ENCODE peak calls at places on chromosomes 4 and X, in four cellular contexts. V is right lobe of liver, H is HL-60, R is brain microvascular endothelial cell. T is an unnamed sample.

GRCh38 chrX:11351375-11352295 is 58.4 kb downstream of the AMELX start:
- DNase-seq in H (no peak), V (peak), R (peak), T (peak)

GRCh38 chr4:8478801-8479744 is 38.5 kb downstream of the TRMT44 start:
- DNase-seq in H (no peak), V (no peak), R (peak), T (no peak)

GRCh38 chrX:23699636-23700194 is 32.4 kb downstream of the PRDX4 start:
- DNase-seq in R (no peak), H (no peak), V (no peak), T (peak)

GRCh38 chrX:118420462-118420861 is 74.6 kb downstream of the WDR44 start:
- DNase-seq in R (peak), H (no peak), V (no peak), T (peak)

GRCh38 chr4:76623217-76624060 is 188.4 kb downstream of the SHROOM3 start:
- DNase-seq in V (no peak), R (peak), H (no peak), T (peak)

GRCh38 chrX:27626066-27626465 is 35.9 kb downstream of the DCAF8L2 start:
- DNase-seq in R (no peak), V (no peak), H (no peak), T (no peak)

GRCh38 chr4:130257271-130257670 is 1161.3 kb downstream of the C4orf33 start:
- DNase-seq in V (no peak), H (no peak), R (peak), T (peak)

GRCh38 chr4:122764071-122764807 is 31.7 kb downstream of the BBS12 start:
- DNase-seq in V (no peak), R (no peak), H (no peak), T (peak)

GRCh38 chrX:119008122-119008744 is 33.8 kb downstream of the LONRF3 start:
- DNase-seq in H (no peak), R (peak), V (no peak), T (no peak)

GRCh38 chr4:121189811-121190210 is 25.7 kb upstream of the TNIP3 start:
- DNase-seq in R (no peak), H (no peak), V (no peak), T (no peak)

GRCh38 chrX:34809096-34809495 is 133.5 kb upstream of the FAM47B start:
- DNase-seq in V (no peak), H (no peak), R (no peak), T (peak)

GRCh38 chr4:123599920-123600394 is 203.4 kb downstream of the SPRY1 start:
- DNase-seq in R (peak), H (peak), V (peak), T (peak)

GRCh38 chrX:54171527-54171926 is 11.5 kb downstream of the FAM120C start:
- DNase-seq in V (no peak), R (no peak), H (no peak), T (peak)

GRCh38 chr4:153292897-153293674 is 51.4 kb upstream of the MND1 start:
- DNase-seq in V (no peak), R (no peak), H (no peak), T (no peak)

GRCh38 chr4:2537011-2537830 is 774 bp downstream of the FAM193A start:
- DNase-seq in H (peak), V (peak), R (no peak), T (peak)

GRCh38 chr4:93646225-93646930 is 182.2 kb upstream of the ATOH1 start:
- DNase-seq in V (no peak), H (no peak), R (no peak), T (peak)

GRCh38 chrX:16335181-16335580 is 167.9 kb downstream of the MAGEB17 start:
- DNase-seq in R (no peak), H (no peak), V (no peak), T (no peak)

GRCh38 chrX:132592880-132593279 is 104.0 kb upstream of the MBNL3 start:
- DNase-seq in H (no peak), V (peak), R (peak), T (peak)

GRCh38 chr4:186029731-186030421 is 39.1 kb upstream of the TLR3 start:
- DNase-seq in R (peak), H (no peak), V (peak), T (peak)

GRCh38 chr4:122826000-122826595 is 533 bp upstream of the FGF2 start:
- DNase-seq in R (peak), H (no peak), V (no peak), T (peak)

GRCh38 chrX:103847174-103847870 is 15.3 kb upstream of the RAB9B start:
- DNase-seq in H (no peak), R (no peak), V (no peak), T (peak)

GRCh38 chr4:154491341-154491679 is 289 bp downstream of the DCHS2 start:
- DNase-seq in H (no peak), V (no peak), R (no peak), T (peak)

GRCh38 chrX:47217121-47217851 is 1.2 kb upstream of the CDK16 start:
- DNase-seq in R (peak), H (no peak), V (no peak), T (peak)

GRCh38 chr4:41509411-41510008 is 28.4 kb upstream of the LIMCH1 start:
- DNase-seq in H (no peak), V (no peak), R (no peak), T (no peak)

GRCh38 chrX:154602226-154602625 is 16.9 kb downstream of the CTAG1B start:
- DNase-seq in V (no peak), R (no peak), H (no peak), T (no peak)

GRCh38 chrX:154605566-154605965 is 13.5 kb downstream of the CTAG1B start:
- DNase-seq in R (no peak), H (no peak), V (no peak), T (no peak)

GRCh38 chrX:154600962-154601374 is 16.0 kb downstream of the CTAG1A start:
- DNase-seq in V (no peak), H (no peak), R (peak), T (peak)

GRCh38 chrX:154603438-154604430 is 15.3 kb downstream of the CTAG1B start:
- DNase-seq in V (no peak), R (peak), H (peak), T (peak)

GRCh38 chrX:154602766-154603437 is 16.2 kb downstream of the CTAG1B start:
- DNase-seq in H (no peak), R (no peak), V (no peak), T (no peak)
- H3K27ac ChIP-seq in H (no peak), R (no peak), V (no peak), T (no peak)

GRCh38 chr4:86971355-86971683 is 36.5 kb downstream of the AFF1 start:
- DNase-seq in R (no peak), V (no peak), H (no peak), T (no peak)

GRCh38 chr4:86974481-86975050 is 39.8 kb downstream of the AFF1 start:
- DNase-seq in V (no peak), R (no peak), H (no peak), T (no peak)

GRCh38 chr4:86973668-86974067 is 38.9 kb downstream of the AFF1 start:
- DNase-seq in H (no peak), V (no peak), R (no peak), T (no peak)

GRCh38 chr4:86970447-86971354 is 35.9 kb downstream of the AFF1 start:
- DNase-seq in H (no peak), V (no peak), R (no peak), T (no peak)

DNA sequence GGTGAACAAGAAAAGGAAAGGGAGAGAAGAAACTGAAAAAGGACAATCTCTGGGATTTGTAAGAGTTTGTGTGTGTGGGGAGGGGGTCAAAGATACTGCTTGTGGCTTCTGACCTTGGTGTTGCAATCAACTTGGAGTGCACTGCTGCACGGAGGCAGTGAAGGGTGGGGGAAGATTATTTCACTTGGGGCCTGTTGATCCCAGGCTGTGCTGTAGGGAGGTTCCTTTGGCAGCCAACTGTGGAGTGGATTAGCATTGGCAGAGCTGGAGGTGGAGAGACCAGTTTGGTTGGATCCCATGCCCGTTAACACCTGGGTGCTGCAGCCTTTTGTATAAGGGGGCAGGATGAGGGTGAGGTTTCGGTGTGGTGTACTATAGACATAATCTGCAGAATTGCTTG is 38.2 kb downstream of the AFF1 start:
- DNase-seq in R (no peak), V (peak), H (peak), T (no peak)
- H3K27ac ChIP-seq in R (no peak), V (peak), H (peak), T (no peak)

GRCh38 chrX:2693526-2694002 is 2.5 kb downstream of the CD99 start:
- DNase-seq in R (no peak), H (no peak), V (no peak), T (no peak)
- H3K27ac ChIP-seq in R (no peak), H (no peak), V (no peak), T (peak)

DNA sequence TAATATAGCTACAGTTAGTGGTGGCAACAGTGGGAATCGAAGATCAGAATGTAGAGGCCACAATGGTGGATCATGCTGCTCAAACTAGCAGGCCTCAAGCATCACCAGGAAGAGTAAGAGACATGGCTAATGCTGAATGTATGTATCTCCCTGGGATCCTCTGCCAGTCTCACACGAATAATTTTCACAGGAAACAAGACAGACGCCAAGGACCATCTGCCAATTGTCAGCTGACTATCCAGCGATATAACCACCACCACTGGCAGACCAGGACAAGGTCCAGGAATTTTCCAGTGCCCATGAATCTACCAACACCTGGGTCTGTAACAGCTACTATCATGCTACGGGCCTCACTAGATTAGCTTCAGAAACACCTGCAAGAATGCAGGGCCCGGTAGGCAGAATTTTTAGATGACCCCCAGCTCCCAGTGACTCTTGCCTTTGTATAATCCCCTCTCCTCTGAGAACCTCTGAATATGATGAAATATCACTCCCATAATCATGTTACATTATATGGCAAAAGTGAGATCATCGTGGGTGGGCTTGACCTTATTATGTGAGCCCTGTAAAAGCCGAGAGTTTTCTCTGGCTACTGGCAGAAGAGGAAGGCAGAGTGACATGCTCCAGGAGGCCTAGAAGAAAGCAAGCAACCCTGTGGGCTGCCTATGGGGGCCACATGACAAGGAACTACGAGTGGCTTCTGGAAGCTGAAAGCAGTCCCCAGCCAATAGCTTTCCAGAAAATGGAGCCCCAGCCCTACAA is 429.8 kb downstream of the BCOR start:
- DNase-seq in H (no peak), R (no peak), V (no peak), T (no peak)
- H3K27ac ChIP-seq in H (no peak), R (no peak), V (no peak), T (no peak)

GRCh38 chr4:139666735-139667266 is 1.2 kb downstream of the MGST2 start:
- DNase-seq in R (peak), V (no peak), H (no peak), T (peak)
- H3K27ac ChIP-seq in R (peak), V (peak), H (peak), T (no peak)

GRCh38 chr4:52868138-52868537 is 6.0 kb downstream of the RASL11B start:
- DNase-seq in R (no peak), H (no peak), V (no peak), T (no peak)
- H3K27ac ChIP-seq in R (no peak), H (no peak), V (no peak), T (no peak)

GRCh38 chr4:138910914-138911336 is 104.7 kb upstream of the NOCT start:
- DNase-seq in V (peak), R (peak), H (no peak), T (peak)

GRCh38 chr4:138909605-138910004 is 106.0 kb upstream of the NOCT start:
- DNase-seq in H (no peak), R (no peak), V (no peak), T (no peak)

GRCh38 chr4:138910201-138910913 is 105.2 kb upstream of the NOCT start:
- DNase-seq in R (peak), V (no peak), H (no peak), T (peak)

GRCh38 chr4:138912714-138913340 is 102.8 kb upstream of the NOCT start:
- DNase-seq in V (no peak), R (no peak), H (no peak), T (no peak)

GRCh38 chr4:138911903-138912713 is 103.5 kb upstream of the NOCT start:
- DNase-seq in R (no peak), H (no peak), V (no peak), T (no peak)
- H3K27ac ChIP-seq in R (no peak), H (no peak), V (no peak), T (no peak)

DNA sequence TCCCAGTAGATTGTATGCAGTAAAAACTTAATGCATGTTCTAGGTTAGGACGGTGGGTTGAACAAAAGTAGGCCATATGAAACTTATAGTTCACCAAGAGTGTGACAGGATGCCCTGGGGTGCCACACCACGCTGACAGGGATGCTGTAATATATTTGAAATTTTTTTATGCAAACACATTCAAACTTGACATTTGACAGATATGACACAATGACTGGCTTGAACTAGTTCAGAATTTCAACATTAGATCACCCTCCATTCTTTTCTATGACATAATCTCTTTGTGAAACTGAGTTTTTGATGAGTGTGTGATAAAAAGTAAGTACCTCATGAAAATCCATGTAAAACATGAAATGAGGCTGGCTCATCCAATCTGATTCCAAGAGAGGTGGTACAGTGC is 198.4 kb downstream of the PALLD start:
- DNase-seq in R (no peak), H (no peak), V (no peak), T (peak)
- H3K27ac ChIP-seq in R (peak), H (no peak), V (no peak), T (no peak)

GRCh38 chr4:80171656-80172055 is 25.6 kb upstream of the PRDM8 start:
- DNase-seq in V (no peak), H (no peak), R (no peak), T (no peak)

GRCh38 chr4:80172203-80172602 is 25.1 kb upstream of the PRDM8 start:
- DNase-seq in V (no peak), R (no peak), H (no peak), T (no peak)

GRCh38 chr4:80173841-80174240 is 23.5 kb upstream of the PRDM8 start:
- DNase-seq in V (no peak), R (no peak), H (no peak), T (no peak)

GRCh38 chr4:80171251-80171650 is 26.1 kb upstream of the PRDM8 start:
- DNase-seq in R (no peak), V (no peak), H (no peak), T (peak)

DNA sequence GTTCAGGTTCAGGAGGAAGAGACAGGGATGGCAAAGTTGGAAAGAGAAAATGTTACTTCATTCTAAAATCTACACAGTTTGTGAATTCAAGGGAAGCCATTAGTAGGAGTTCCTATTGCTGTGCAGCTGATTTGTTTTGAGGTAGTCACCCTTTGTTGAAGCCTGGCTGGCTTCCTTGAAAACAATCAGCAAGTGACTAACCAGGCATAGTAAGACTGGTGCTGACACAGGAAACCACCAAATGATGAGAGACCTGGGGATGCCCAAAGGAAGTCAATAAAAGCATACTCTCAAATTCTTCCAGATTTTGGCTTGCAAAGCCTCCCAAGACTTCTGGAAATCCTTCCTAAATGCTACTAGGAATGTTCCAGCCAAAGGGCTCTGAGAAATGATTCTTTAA is 23.9 kb upstream of the PRDM8 start:
- DNase-seq in V (no peak), H (no peak), R (peak), T (no peak)
- H3K27ac ChIP-seq in V (no peak), H (no peak), R (peak), T (no peak)

GRCh38 chr4:118350961-118351360 is 1.8 kb downstream of the PRSS12 start:
- DNase-seq in H (no peak), V (no peak), R (no peak), T (no peak)
- H3K27ac ChIP-seq in H (no peak), V (no peak), R (no peak), T (no peak)

T was measured in fibroblast of lung.